ENCODE peak calls at places on chromosomes 12 and 14, in eight cellular contexts. H, T, A, K, Y, E, U and P are unnamed samples.

GRCh38 chr12:56980268-56980667 is 22.9 kb upstream of the RDH16 start:
- DNase-seq in K (no peak), E (no peak), H (no peak), U (no peak), Y (no peak), A (no peak), T (no peak), P (no peak)

GRCh38 chr14:58705066-58705465 is 67.3 kb downstream of the DACT1 start:
- DNase-seq in A (no peak), K (no peak), U (no peak), H (peak; percentile 51), Y (no peak), T (no peak), E (no peak), P (no peak)

GRCh38 chr14:106874365-106874764 is 1348.0 kb downstream of the TMEM121 start:
- DNase-seq in E (no peak), U (no peak), A (no peak), H (no peak), T (no peak), K (no peak), Y (peak; percentile 45), P (peak; percentile 92)

GRCh38 chr12:53096761-53097160 is 706 bp upstream of the IGFBP6 start:
- DNase-seq in Y (no peak), T (no peak), U (peak; percentile 74), K (no peak), H (no peak), E (no peak), A (no peak), P (no peak)

GRCh38 chr14:91058017-91058675 is 2.3 kb downstream of the RPS6KA5 start:
- DNase-seq in Y (no peak), U (no peak), E (no peak), K (no peak), H (no peak), T (no peak), A (no peak), P (no peak)

GRCh38 chr14:22824711-22825359 is 4.9 kb upstream of the MRPL52 start:
- DNase-seq in A (no peak), U (peak; percentile 76), Y (peak; percentile 41), H (no peak), E (peak; percentile 87), K (no peak), T (peak; percentile 95), P (peak; percentile 74)

GRCh38 chr12:57214398-57214781 is 2.2 kb upstream of the NXPH4 start:
- DNase-seq in E (peak; percentile 21), H (peak; percentile 77), K (peak; percentile 70), T (peak; percentile 61), A (peak; percentile 57), Y (peak; percentile 66), U (peak; percentile 89), P (peak; percentile 58)

GRCh38 chr14:104249706-104250105 is 111.3 kb downstream of the KIF26A start:
- DNase-seq in T (no peak), A (no peak), E (no peak), U (peak; percentile 68), H (peak; percentile 5), K (no peak), Y (no peak), P (no peak)

GRCh38 chr12:47935196-47935595 is 28.2 kb upstream of the TMEM106C start:
- DNase-seq in A (no peak), K (no peak), Y (no peak), T (peak; percentile 64), U (no peak), E (peak; percentile 72), H (peak; percentile 63), P (no peak)

GRCh38 chr14:70709726-70710382 is 68.1 kb downstream of the TTC9 start:
- DNase-seq in E (no peak), T (no peak), H (no peak), Y (no peak), K (no peak), A (no peak), U (no peak), P (no peak)

GRCh38 chr12:13090054-13090453 is 13.4 kb downstream of the GSG1 start:
- DNase-seq in U (no peak), T (no peak), H (no peak), A (no peak), Y (no peak), K (no peak), E (no peak), P (no peak)

GRCh38 chr12:13085968-13086686 is 17.3 kb downstream of the GSG1 start:
- DNase-seq in E (no peak), H (no peak), Y (no peak), T (no peak), A (no peak), U (no peak), K (no peak), P (no peak)

GRCh38 chr12:13084898-13085640 is 18.4 kb downstream of the GSG1 start:
- DNase-seq in T (no peak), K (no peak), H (no peak), Y (no peak), E (no peak), U (no peak), A (no peak), P (no peak)

GRCh38 chr12:13088503-13088902 is 15.0 kb downstream of the GSG1 start:
- DNase-seq in A (no peak), T (no peak), H (no peak), E (no peak), U (no peak), K (no peak), Y (no peak), P (no peak)

GRCh38 chr12:13087766-13088165 is 15.7 kb downstream of the GSG1 start:
- DNase-seq in K (no peak), Y (no peak), E (no peak), T (no peak), H (no peak), U (no peak), A (no peak), P (no peak)
- H3K4me3 ChIP-seq in K (no peak overlapping the region), Y (no peak overlapping the region), E (no peak overlapping the region), T (no peak overlapping the region), H (no peak overlapping the region), U (no peak overlapping the region), A (no peak overlapping the region), P (no peak overlapping the region)

GRCh38 chr14:105475269-105475915 is 771 bp downstream of the CRIP2 start:
- DNase-seq in E (no peak), A (no peak), K (no peak), H (peak; percentile 62), U (peak; percentile 93), Y (no peak), T (no peak), P (no peak)

GRCh38 chr14:105474478-105475268 is at the start of gene CRIP2:
- DNase-seq in A (peak; percentile 44), U (no peak), E (no peak), Y (no peak), T (peak; percentile 51), K (no peak), H (peak; percentile 80), P (no peak)

GRCh38 chr14:105477659-105478623 is 3.3 kb downstream of the CRIP2 start:
- DNase-seq in A (peak; percentile 75), H (no peak), U (no peak), T (no peak), K (peak; percentile 77), E (no peak), Y (no peak), P (no peak)

GRCh38 chr14:105476937-105477658 is 2.5 kb downstream of the CRIP2 start:
- DNase-seq in U (no peak), A (no peak), K (no peak), Y (no peak), T (no peak), E (no peak), H (peak; percentile 64), P (no peak)

DNA sequence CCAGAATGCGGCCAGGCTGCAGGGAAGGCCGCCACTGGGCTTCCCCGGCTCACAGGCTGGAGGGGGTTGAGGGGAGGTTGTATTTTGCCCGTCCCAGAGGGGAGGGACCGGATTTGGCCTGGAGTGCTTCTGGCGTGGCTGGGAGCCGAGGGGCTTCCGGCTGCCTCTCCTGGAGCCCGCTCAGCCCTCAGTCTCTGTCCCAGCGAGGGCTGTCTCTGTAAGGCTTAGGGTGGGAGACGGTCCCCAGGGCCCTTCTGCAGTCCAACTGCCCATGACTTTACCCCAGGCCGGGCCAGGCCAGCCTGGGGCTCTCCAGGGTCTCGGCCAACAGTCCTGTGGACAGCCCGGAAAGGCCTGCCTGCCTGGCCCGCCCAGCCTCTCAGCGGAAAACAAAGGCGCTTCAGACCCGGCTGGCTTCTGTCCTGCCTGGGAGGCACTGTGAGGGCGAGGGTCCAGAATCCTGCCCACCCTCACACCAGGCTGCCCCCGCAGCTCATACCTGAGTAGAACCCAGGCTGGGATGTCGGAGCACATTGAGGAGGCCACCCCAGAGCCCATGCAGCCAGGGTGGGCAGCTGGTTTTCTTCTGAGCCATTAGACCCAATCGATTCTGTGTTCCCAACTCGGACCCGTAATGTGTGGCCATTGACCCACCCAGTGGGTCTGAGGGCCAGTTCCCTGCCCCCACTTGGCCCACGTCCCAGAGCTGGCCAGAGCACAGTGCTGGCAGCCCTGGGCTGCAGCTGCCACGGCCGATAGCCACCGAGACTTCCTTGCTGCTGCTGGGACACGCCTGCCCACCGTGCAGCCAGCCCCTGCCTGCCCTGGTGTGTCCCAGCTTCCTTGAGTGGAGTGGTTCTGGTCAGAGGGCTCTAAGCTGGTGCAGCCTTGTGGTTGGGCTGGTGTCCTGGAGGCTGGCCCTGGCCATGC is 1.6 kb downstream of the CRIP2 start:
- DNase-seq in K (no peak), H (peak; percentile 76), Y (no peak), U (no peak), T (peak; percentile 70), E (no peak), A (no peak), P (no peak)
- H3K4me3 ChIP-seq in K (peak overlapping the region; percentile 41), H (peak overlapping the region; percentile 67), Y (no peak overlapping the region), U (peak overlapping the region; percentile 84), T (peak overlapping the region; percentile 75), E (peak overlapping the region; percentile 70), A (no peak overlapping the region), P (no peak overlapping the region)

GRCh38 chr12:55681142-55682077 is 26.3 kb downstream of the ITGA7 start:
- DNase-seq in T (peak; percentile 63), U (peak; percentile 84), A (no peak), K (peak; percentile 21), H (peak; percentile 24), E (no peak), Y (no peak), P (peak; percentile 12)
- H3K4me3 ChIP-seq in T (peak overlapping the region; percentile 8), U (no peak overlapping the region), A (no peak overlapping the region), K (peak overlapping the region; percentile 35), H (no peak overlapping the region), E (peak overlapping the region; percentile 41), Y (no peak overlapping the region), P (no peak overlapping the region)

GRCh38 chr12:100984821-100985220 is 190.2 kb downstream of the ANO4 start:
- DNase-seq in K (no peak), T (no peak), U (no peak), Y (no peak), A (no peak), H (no peak), E (no peak), P (no peak)

GRCh38 chr12:100991059-100991562 is 196.5 kb downstream of the ANO4 start:
- DNase-seq in Y (no peak), U (no peak), K (no peak), E (no peak), T (no peak), H (no peak), A (no peak), P (no peak)

GRCh38 chr12:100987552-100988277 is 193.1 kb downstream of the ANO4 start:
- DNase-seq in E (peak; percentile 11), Y (peak; percentile 91), A (no peak), K (no peak), T (peak; percentile 62), H (peak; percentile 10), U (peak; percentile 71), P (peak; percentile 42)

GRCh38 chr12:100986595-100987547 is 192.3 kb downstream of the ANO4 start:
- DNase-seq in H (no peak), U (no peak), K (no peak), A (no peak), Y (no peak), E (peak; percentile 16), T (no peak), P (no peak)

GRCh38 chr12:100988278-100988625 is 193.7 kb downstream of the ANO4 start:
- DNase-seq in Y (no peak), T (no peak), H (no peak), U (no peak), A (no peak), E (no peak), K (no peak), P (no peak)
- H3K4me3 ChIP-seq in Y (no peak overlapping the region), T (no peak overlapping the region), H (no peak overlapping the region), U (no peak overlapping the region), A (no peak overlapping the region), E (no peak overlapping the region), K (no peak overlapping the region), P (no peak overlapping the region)